ENCODE peak calls at places on chromosomes 7 and 10, in nine cellular contexts. One of them, this sample, is unnamed.

GRCh38 chr10:6327906-6328707 is 125.4 kb downstream of the PFKFB3 start:
- DNase-seq in GM12878: no peak
- DNase-seq in gastrocnemius medialis: no peak
- DNase-seq in bronchial epithelial cell: no peak
- DNase-seq in spleen: no peak
- DNase-seq in skeletal muscle cell: no peak
- DNase-seq in transverse colon: no peak
- DNase-seq in SK-N-SH: no peak
- DNase-seq in tibial nerve: no peak
- DNase-seq in this sample: no peak

GRCh38 chr10:78768041-78768569 is 300.7 kb upstream of the ZMIZ1 start:
- DNase-seq in GM12878: no peak
- DNase-seq in gastrocnemius medialis: no peak
- DNase-seq in bronchial epithelial cell: no peak
- DNase-seq in spleen: no peak
- DNase-seq in skeletal muscle cell: no peak
- DNase-seq in transverse colon: no peak
- DNase-seq in SK-N-SH: no peak
- DNase-seq in tibial nerve: no peak
- DNase-seq in this sample: no peak

GRCh38 chr10:97490592-97490991 is 7.6 kb downstream of the MMS19 start:
- DNase-seq in GM12878: no peak
- DNase-seq in gastrocnemius medialis: peak
- DNase-seq in bronchial epithelial cell: no peak
- DNase-seq in spleen: no peak
- DNase-seq in skeletal muscle cell: no peak
- DNase-seq in transverse colon: no peak
- DNase-seq in SK-N-SH: no peak
- DNase-seq in tibial nerve: no peak
- DNase-seq in this sample: no peak

GRCh38 chr10:131979821-131980270 is 1.9 kb downstream of the BNIP3 start:
- DNase-seq in GM12878: no peak
- DNase-seq in gastrocnemius medialis: no peak
- DNase-seq in bronchial epithelial cell: no peak
- DNase-seq in spleen: peak
- DNase-seq in skeletal muscle cell: no peak
- DNase-seq in transverse colon: no peak
- DNase-seq in SK-N-SH: peak
- DNase-seq in tibial nerve: no peak
- DNase-seq in this sample: no peak

GRCh38 chr10:121325490-121326231 is 272.6 kb downstream of the FGFR2 start:
- DNase-seq in GM12878: no peak
- DNase-seq in gastrocnemius medialis: no peak
- DNase-seq in bronchial epithelial cell: peak
- DNase-seq in spleen: no peak
- DNase-seq in skeletal muscle cell: no peak
- DNase-seq in transverse colon: no peak
- DNase-seq in SK-N-SH: no peak
- DNase-seq in tibial nerve: no peak
- DNase-seq in this sample: no peak

GRCh38 chr7:114789942-114790341 is 132.0 kb upstream of the MDFIC start:
- DNase-seq in GM12878: no peak
- DNase-seq in gastrocnemius medialis: no peak
- DNase-seq in bronchial epithelial cell: peak
- DNase-seq in spleen: no peak
- DNase-seq in skeletal muscle cell: peak
- DNase-seq in transverse colon: no peak
- DNase-seq in SK-N-SH: no peak
- DNase-seq in tibial nerve: no peak
- DNase-seq in this sample: no peak

GRCh38 chr7:87210506-87210905 is 9.0 kb downstream of the TMEM243 start:
- DNase-seq in GM12878: no peak
- DNase-seq in gastrocnemius medialis: no peak
- DNase-seq in bronchial epithelial cell: no peak
- DNase-seq in spleen: no peak
- DNase-seq in skeletal muscle cell: no peak
- DNase-seq in transverse colon: no peak
- DNase-seq in SK-N-SH: no peak
- DNase-seq in tibial nerve: no peak
- DNase-seq in this sample: no peak

GRCh38 chr10:30858499-30858898 is 173.2 kb downstream of the ZNF438 start:
- DNase-seq in GM12878: no peak
- DNase-seq in gastrocnemius medialis: no peak
- DNase-seq in bronchial epithelial cell: no peak
- DNase-seq in spleen: no peak
- DNase-seq in skeletal muscle cell: no peak
- DNase-seq in transverse colon: no peak
- DNase-seq in SK-N-SH: no peak
- DNase-seq in tibial nerve: no peak
- DNase-seq in this sample: no peak

GRCh38 chr7:90923576-90923975 is 327.5 kb downstream of the CDK14 start:
- DNase-seq in GM12878: no peak
- DNase-seq in gastrocnemius medialis: no peak
- DNase-seq in bronchial epithelial cell: no peak
- DNase-seq in spleen: no peak
- DNase-seq in skeletal muscle cell: no peak
- DNase-seq in transverse colon: no peak
- DNase-seq in SK-N-SH: no peak
- DNase-seq in tibial nerve: no peak
- DNase-seq in this sample: no peak

GRCh38 chr10:3091921-3092320 is 24.6 kb downstream of the PFKP start:
- DNase-seq in GM12878: no peak
- DNase-seq in gastrocnemius medialis: no peak
- DNase-seq in bronchial epithelial cell: no peak
- DNase-seq in spleen: no peak
- DNase-seq in skeletal muscle cell: no peak
- DNase-seq in transverse colon: no peak
- DNase-seq in SK-N-SH: no peak
- DNase-seq in tibial nerve: no peak
- DNase-seq in this sample: no peak

GRCh38 chr7:92588561-92588960 is 1.6 kb downstream of the FAM133B start:
- DNase-seq in GM12878: no peak
- DNase-seq in gastrocnemius medialis: no peak
- DNase-seq in bronchial epithelial cell: no peak
- DNase-seq in spleen: no peak
- DNase-seq in skeletal muscle cell: no peak
- DNase-seq in transverse colon: no peak
- DNase-seq in SK-N-SH: no peak
- DNase-seq in tibial nerve: no peak
- DNase-seq in this sample: no peak

GRCh38 chr10:45580781-45581496 is 91.6 kb downstream of the ZFAND4 start:
- DNase-seq in GM12878: peak
- DNase-seq in gastrocnemius medialis: no peak
- DNase-seq in bronchial epithelial cell: no peak
- DNase-seq in spleen: no peak
- DNase-seq in skeletal muscle cell: no peak
- DNase-seq in transverse colon: peak
- DNase-seq in SK-N-SH: no peak
- DNase-seq in tibial nerve: no peak
- DNase-seq in this sample: peak

GRCh38 chr10:120184547-120185337 is 272.3 kb upstream of the PLPP4 start:
- DNase-seq in GM12878: no peak
- DNase-seq in gastrocnemius medialis: no peak
- DNase-seq in bronchial epithelial cell: no peak
- DNase-seq in spleen: no peak
- DNase-seq in skeletal muscle cell: no peak
- DNase-seq in transverse colon: no peak
- DNase-seq in SK-N-SH: no peak
- DNase-seq in tibial nerve: no peak
- DNase-seq in this sample: no peak

GRCh38 chr7:23476286-23477169 is 6.2 kb upstream of the IGF2BP3 start:
- DNase-seq in GM12878: no peak
- DNase-seq in gastrocnemius medialis: no peak
- DNase-seq in bronchial epithelial cell: no peak
- DNase-seq in spleen: no peak
- DNase-seq in skeletal muscle cell: no peak
- DNase-seq in transverse colon: no peak
- DNase-seq in SK-N-SH: peak
- DNase-seq in tibial nerve: no peak
- DNase-seq in this sample: no peak

GRCh38 chr10:70585555-70586243 is 16.8 kb downstream of the PRF1 start:
- DNase-seq in GM12878: no peak
- DNase-seq in gastrocnemius medialis: no peak
- DNase-seq in bronchial epithelial cell: no peak
- DNase-seq in spleen: no peak
- DNase-seq in skeletal muscle cell: no peak
- DNase-seq in transverse colon: no peak
- DNase-seq in SK-N-SH: no peak
- DNase-seq in tibial nerve: no peak
- DNase-seq in this sample: no peak

GRCh38 chr7:101733713-101734475 is 83.5 kb upstream of the CUX1 start:
- DNase-seq in GM12878: no peak
- DNase-seq in gastrocnemius medialis: no peak
- DNase-seq in bronchial epithelial cell: no peak
- DNase-seq in spleen: peak
- DNase-seq in skeletal muscle cell: no peak
- DNase-seq in transverse colon: peak
- DNase-seq in SK-N-SH: peak
- DNase-seq in tibial nerve: peak
- DNase-seq in this sample: peak
- H3K4me3 ChIP-seq in GM12878: no peak
- H3K4me3 ChIP-seq in gastrocnemius medialis: peak
- H3K4me3 ChIP-seq in bronchial epithelial cell: no peak
- H3K4me3 ChIP-seq in spleen: peak
- H3K4me3 ChIP-seq in skeletal muscle cell: no peak
- H3K4me3 ChIP-seq in transverse colon: peak
- H3K4me3 ChIP-seq in SK-N-SH: no peak
- H3K4me3 ChIP-seq in tibial nerve: peak
- H3K4me3 ChIP-seq in this sample: peak

DNA sequence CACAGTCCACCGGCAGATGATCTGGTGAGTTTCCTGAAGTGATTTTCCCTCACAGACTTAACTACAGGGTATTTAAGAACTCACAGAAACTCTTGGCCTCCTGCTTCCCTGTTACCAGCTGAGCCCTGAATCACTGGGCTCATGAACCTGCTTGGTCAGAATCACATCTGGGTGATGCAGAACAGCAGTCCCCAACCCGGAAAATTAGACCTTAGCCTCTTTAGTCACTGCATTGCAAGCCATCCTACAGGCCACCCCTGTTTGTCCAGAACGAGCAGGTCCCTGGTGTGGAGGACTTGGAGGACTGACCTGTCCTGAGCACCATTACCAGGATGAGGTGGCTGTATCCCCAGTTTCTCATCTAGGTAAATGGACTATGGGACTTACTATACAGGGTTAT is 539.2 kb downstream of the TNS3 start:
- DNase-seq in GM12878: no peak
- DNase-seq in gastrocnemius medialis: no peak
- DNase-seq in bronchial epithelial cell: peak
- DNase-seq in spleen: no peak
- DNase-seq in skeletal muscle cell: no peak
- DNase-seq in transverse colon: no peak
- DNase-seq in SK-N-SH: no peak
- DNase-seq in tibial nerve: no peak
- DNase-seq in this sample: no peak
- H3K4me3 ChIP-seq in GM12878: no peak
- H3K4me3 ChIP-seq in gastrocnemius medialis: no peak
- H3K4me3 ChIP-seq in bronchial epithelial cell: no peak
- H3K4me3 ChIP-seq in spleen: no peak
- H3K4me3 ChIP-seq in skeletal muscle cell: no peak
- H3K4me3 ChIP-seq in transverse colon: no peak
- H3K4me3 ChIP-seq in SK-N-SH: no peak
- H3K4me3 ChIP-seq in tibial nerve: no peak
- H3K4me3 ChIP-seq in this sample: no peak

DNA sequence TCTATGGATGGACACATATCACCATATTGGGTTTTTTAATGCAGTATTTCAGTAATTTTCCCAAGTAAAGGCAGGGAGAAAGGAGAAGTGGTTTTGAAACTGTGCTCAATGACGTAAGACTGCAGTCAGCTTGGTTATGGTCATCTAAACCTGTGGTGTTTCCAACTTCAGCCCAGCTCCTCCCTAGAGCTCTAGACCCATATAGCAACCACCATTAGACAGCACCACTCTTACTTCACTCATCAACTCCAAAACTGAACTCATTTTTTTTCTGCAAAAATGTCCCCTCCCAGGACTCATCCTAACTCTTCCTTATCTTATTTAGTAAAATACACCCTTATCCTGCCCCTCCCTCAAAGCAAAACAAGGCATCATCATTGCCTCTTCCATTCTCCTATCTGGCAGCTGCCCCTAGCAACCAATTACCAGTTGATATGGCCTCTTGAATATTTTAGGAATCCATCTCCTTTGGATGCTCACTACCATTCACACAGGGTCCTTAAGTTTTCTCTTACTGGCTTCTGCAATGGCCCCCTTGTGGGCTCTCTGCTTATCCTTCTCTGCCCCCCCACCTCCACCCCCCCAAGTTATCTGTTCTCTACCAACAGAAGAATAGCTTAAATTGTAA is 1.5 kb upstream of the RALA start:
- DNase-seq in GM12878: no peak
- DNase-seq in gastrocnemius medialis: no peak
- DNase-seq in bronchial epithelial cell: no peak
- DNase-seq in spleen: no peak
- DNase-seq in skeletal muscle cell: no peak
- DNase-seq in transverse colon: no peak
- DNase-seq in SK-N-SH: no peak
- DNase-seq in tibial nerve: no peak
- DNase-seq in this sample: peak
- H3K4me3 ChIP-seq in GM12878: peak
- H3K4me3 ChIP-seq in gastrocnemius medialis: no peak
- H3K4me3 ChIP-seq in bronchial epithelial cell: no peak
- H3K4me3 ChIP-seq in spleen: no peak
- H3K4me3 ChIP-seq in skeletal muscle cell: no peak
- H3K4me3 ChIP-seq in transverse colon: no peak
- H3K4me3 ChIP-seq in SK-N-SH: no peak
- H3K4me3 ChIP-seq in tibial nerve: no peak
- H3K4me3 ChIP-seq in this sample: peak

GRCh38 chr7:33108931-33109757 is at the start of gene RP9:
- DNase-seq in GM12878: no peak
- DNase-seq in gastrocnemius medialis: peak
- DNase-seq in bronchial epithelial cell: peak
- DNase-seq in spleen: peak
- DNase-seq in skeletal muscle cell: peak
- DNase-seq in transverse colon: peak
- DNase-seq in SK-N-SH: peak
- DNase-seq in tibial nerve: peak
- DNase-seq in this sample: peak

GRCh38 chr7:33111614-33112013 is 2.4 kb upstream of the RP9 start:
- DNase-seq in GM12878: no peak
- DNase-seq in gastrocnemius medialis: no peak
- DNase-seq in bronchial epithelial cell: peak
- DNase-seq in spleen: no peak
- DNase-seq in skeletal muscle cell: no peak
- DNase-seq in transverse colon: no peak
- DNase-seq in SK-N-SH: no peak
- DNase-seq in tibial nerve: no peak
- DNase-seq in this sample: no peak

GRCh38 chr7:33108591-33108930 is 643 bp downstream of the RP9 start:
- DNase-seq in GM12878: no peak
- DNase-seq in gastrocnemius medialis: no peak
- DNase-seq in bronchial epithelial cell: peak
- DNase-seq in spleen: no peak
- DNase-seq in skeletal muscle cell: no peak
- DNase-seq in transverse colon: peak
- DNase-seq in SK-N-SH: peak
- DNase-seq in tibial nerve: no peak
- DNase-seq in this sample: peak

GRCh38 chr7:33109758-33110238 is 594 bp upstream of the RP9 start:
- DNase-seq in GM12878: no peak
- DNase-seq in gastrocnemius medialis: no peak
- DNase-seq in bronchial epithelial cell: peak
- DNase-seq in spleen: no peak
- DNase-seq in skeletal muscle cell: no peak
- DNase-seq in transverse colon: no peak
- DNase-seq in SK-N-SH: peak
- DNase-seq in tibial nerve: no peak
- DNase-seq in this sample: no peak

GRCh38 chr7:33107136-33108066 is 1.8 kb downstream of the RP9 start:
- DNase-seq in GM12878: no peak
- DNase-seq in gastrocnemius medialis: no peak
- DNase-seq in bronchial epithelial cell: peak
- DNase-seq in spleen: no peak
- DNase-seq in skeletal muscle cell: peak
- DNase-seq in transverse colon: peak
- DNase-seq in SK-N-SH: peak
- DNase-seq in tibial nerve: peak
- DNase-seq in this sample: peak
- H3K4me3 ChIP-seq in GM12878: peak
- H3K4me3 ChIP-seq in gastrocnemius medialis: peak
- H3K4me3 ChIP-seq in bronchial epithelial cell: peak
- H3K4me3 ChIP-seq in spleen: no peak
- H3K4me3 ChIP-seq in skeletal muscle cell: peak
- H3K4me3 ChIP-seq in transverse colon: no peak
- H3K4me3 ChIP-seq in SK-N-SH: peak
- H3K4me3 ChIP-seq in tibial nerve: peak
- H3K4me3 ChIP-seq in this sample: peak